ENCODE peak calls at places on chromosomes 2 and 18, in five cellular contexts. R, K, M, O and H are unnamed samples.

GRCh38 chr2:181305151-181306123 is 151.7 kb upstream of the ITGA4 start:
- DNase-seq in R (peak; percentile 57), K (peak; percentile 38), M (no peak), O (peak; percentile 62), H (no peak)

GRCh38 chr2:37189452-37190153 is 1.1 kb upstream of the SULT6B1 start:
- DNase-seq in R (no peak), K (no peak), M (no peak), O (no peak), H (no peak)

GRCh38 chr18:30920356-30920755 is 122.2 kb downstream of the DSC3 start:
- DNase-seq in R (no peak), K (no peak), M (no peak), O (no peak), H (no peak)

GRCh38 chr2:84741182-84741822 is 139.6 kb downstream of the TRABD2A start:
- DNase-seq in R (no peak), K (peak; percentile 47), M (no peak), O (no peak), H (no peak)

GRCh38 chr2:127175406-127175805 is 44.7 kb downstream of the CYP27C1 start:
- DNase-seq in R (peak; percentile 62), K (no peak), M (no peak), O (peak; percentile 69), H (peak; percentile 80)

GRCh38 chr2:38763226-38763625 is 12.1 kb upstream of the SRSF7 start:
- DNase-seq in R (no peak), K (no peak), M (no peak), O (no peak), H (no peak)

GRCh38 chr2:156458229-156458584 is 22.0 kb downstream of the GPD2 start:
- DNase-seq in R (no peak), K (no peak), M (no peak), O (no peak), H (no peak)

GRCh38 chr2:207928079-207928478 is 97.2 kb downstream of the PLEKHM3 start:
- DNase-seq in R (no peak), K (no peak), M (no peak), O (no peak), H (no peak)

GRCh38 chr18:46199515-46200147 is 95.4 kb downstream of the HAUS1 start:
- DNase-seq in R (no peak), K (no peak), M (no peak), O (no peak), H (no peak)

GRCh38 chr2:29108225-29108624 is 7.0 kb upstream of the CLIP4 start:
- DNase-seq in R (no peak), K (no peak), M (no peak), O (no peak), H (no peak)

GRCh38 chr2:36277876-36278523 is 77.6 kb upstream of the CRIM1 start:
- DNase-seq in R (no peak), K (no peak), M (no peak), O (no peak), H (no peak)

GRCh38 chr2:155301221-155301620 is 602.7 kb downstream of the KCNJ3 start:
- DNase-seq in R (no peak), K (no peak), M (no peak), O (no peak), H (no peak)

GRCh38 chr2:55102056-55102812 is 52.0 kb upstream of the RTN4 start:
- DNase-seq in R (no peak), K (no peak), M (no peak), O (no peak), H (no peak)

GRCh38 chr18:45324489-45325111 is 290.7 kb upstream of the SLC14A2 start:
- DNase-seq in R (no peak), K (no peak), M (peak; percentile 11), O (peak; percentile 55), H (peak; percentile 89)

GRCh38 chr2:64658269-64658668 is 4.6 kb upstream of the SERTAD2 start:
- DNase-seq in R (no peak), K (no peak), M (no peak), O (no peak), H (no peak)

GRCh38 chr2:64663402-64663801 is 9.7 kb upstream of the SERTAD2 start:
- DNase-seq in R (no peak), K (no peak), M (no peak), O (no peak), H (no peak)

GRCh38 chr2:64657416-64657815 is 3.7 kb upstream of the SERTAD2 start:
- DNase-seq in R (no peak), K (no peak), M (no peak), O (no peak), H (no peak)

GRCh38 chr2:64659252-64659651 is 5.5 kb upstream of the SERTAD2 start:
- DNase-seq in R (no peak), K (no peak), M (no peak), O (no peak), H (no peak)

DNA sequence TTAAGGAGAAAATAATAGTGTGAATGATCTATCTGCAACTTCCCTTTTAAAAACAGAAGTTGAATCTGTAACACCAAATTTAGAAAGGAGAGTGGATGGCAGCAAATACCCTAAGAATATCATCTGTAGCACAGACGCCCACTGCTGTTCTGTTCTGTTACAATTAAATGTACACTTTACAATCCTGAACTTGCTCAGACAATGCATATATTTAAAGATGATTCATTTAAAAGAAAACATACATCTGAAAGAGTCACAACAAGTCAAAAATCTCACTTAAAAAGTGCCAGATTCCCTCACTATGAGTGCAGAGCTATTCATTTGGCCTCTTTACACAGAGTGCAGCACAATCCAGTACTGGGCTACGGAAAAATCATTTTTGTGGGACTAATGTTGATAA is 8.1 kb upstream of the SERTAD2 start:
- DNase-seq in R (no peak), K (no peak), M (no peak), O (no peak), H (no peak)
- H3K4me3 ChIP-seq in R (no peak overlapping the region), K (no peak overlapping the region), M (no peak overlapping the region), O (no peak overlapping the region), H (no peak overlapping the region)

DNA sequence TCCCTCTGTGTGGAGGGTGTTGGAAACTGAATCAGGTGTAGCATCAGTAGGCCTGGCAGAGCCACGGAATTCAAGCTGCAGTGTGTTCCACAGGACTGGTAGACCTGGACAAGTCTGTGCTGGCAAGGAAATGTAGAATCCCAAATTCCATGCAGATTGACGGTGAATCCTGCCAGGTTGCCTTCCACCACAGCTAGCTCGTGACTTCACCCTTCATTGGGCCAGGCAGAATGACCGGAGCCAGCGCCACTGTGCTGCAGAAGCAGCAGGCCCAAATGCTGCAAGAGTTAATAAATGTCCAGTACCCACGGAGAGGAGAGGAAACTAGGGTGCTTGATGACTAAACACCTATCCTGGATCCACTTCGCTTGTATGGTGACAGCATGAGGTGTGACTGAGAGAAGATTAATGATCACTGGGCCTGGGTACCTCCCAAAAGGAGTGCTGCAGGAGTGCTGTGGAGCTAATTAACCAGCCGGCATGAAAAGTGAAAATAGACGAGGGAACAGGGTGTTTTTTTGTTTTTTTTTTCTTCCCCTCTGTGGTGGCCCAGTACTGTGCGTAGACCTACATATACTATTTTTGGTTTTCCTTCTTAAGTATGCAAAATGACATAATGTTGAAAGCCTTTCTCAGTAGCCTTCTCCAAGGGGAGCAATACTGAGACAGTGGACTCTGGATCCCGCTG is 122.2 kb downstream of the TANC1 start:
- DNase-seq in R (no peak), K (no peak), M (no peak), O (no peak), H (no peak)
- H3K4me1 ChIP-seq in R (peaks cover 100% of the 10 kb centered on the region), K (peaks cover 42% of the 10 kb centered on the region), M (no peaks in the 10 kb centered on the region), O (peaks cover 85% of the 10 kb centered on the region), H (no peaks in the 10 kb centered on the region)

DNA sequence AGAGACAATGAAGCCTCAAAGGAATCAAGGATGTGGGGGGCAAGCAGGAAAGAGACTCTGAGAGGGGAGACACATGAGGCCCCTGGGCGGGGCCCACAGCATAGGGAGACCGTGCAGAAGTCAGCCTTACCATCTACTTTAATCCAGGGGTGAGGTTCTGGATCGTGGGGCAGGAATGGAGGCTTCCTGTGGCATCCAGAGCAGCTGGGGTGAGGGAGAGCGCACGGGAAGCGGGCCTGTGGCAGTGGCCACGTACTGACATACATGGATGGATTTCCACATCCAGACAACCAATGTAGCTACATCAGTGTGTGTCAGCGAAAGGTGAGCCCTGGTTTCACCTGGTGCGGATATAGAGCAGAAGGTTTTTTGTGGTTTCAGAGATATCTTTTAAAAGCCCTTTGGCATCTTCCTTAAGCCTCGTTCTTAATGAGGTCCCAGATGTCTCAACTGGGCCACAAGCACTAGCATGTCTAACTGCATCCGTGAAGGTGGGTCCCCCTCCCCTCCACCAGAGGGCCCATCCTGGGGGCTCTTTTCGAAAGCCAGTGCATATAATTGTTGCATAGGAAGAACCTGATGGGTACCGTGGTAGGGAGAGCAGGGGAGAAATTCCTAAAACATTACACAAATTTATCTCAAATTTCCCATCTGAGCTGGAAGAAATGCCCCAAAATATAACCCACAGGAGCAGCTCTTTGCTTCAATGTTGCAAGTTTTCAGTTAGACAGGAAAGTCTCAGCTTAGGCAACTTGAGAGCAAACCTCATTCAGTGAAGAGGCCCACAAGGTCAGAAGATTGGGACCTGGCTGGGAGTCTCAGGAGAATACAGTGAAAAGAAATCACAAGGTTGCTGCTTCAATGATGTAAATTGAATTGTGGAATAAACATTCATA is 90.9 kb downstream of the SP3 start:
- DNase-seq in R (no peak), K (no peak), M (no peak), O (no peak), H (no peak)
- H3K4me3 ChIP-seq in R (no peak overlapping the region), K (no peak overlapping the region), M (no peak overlapping the region), O (no peak overlapping the region), H (no peak overlapping the region)

DNA sequence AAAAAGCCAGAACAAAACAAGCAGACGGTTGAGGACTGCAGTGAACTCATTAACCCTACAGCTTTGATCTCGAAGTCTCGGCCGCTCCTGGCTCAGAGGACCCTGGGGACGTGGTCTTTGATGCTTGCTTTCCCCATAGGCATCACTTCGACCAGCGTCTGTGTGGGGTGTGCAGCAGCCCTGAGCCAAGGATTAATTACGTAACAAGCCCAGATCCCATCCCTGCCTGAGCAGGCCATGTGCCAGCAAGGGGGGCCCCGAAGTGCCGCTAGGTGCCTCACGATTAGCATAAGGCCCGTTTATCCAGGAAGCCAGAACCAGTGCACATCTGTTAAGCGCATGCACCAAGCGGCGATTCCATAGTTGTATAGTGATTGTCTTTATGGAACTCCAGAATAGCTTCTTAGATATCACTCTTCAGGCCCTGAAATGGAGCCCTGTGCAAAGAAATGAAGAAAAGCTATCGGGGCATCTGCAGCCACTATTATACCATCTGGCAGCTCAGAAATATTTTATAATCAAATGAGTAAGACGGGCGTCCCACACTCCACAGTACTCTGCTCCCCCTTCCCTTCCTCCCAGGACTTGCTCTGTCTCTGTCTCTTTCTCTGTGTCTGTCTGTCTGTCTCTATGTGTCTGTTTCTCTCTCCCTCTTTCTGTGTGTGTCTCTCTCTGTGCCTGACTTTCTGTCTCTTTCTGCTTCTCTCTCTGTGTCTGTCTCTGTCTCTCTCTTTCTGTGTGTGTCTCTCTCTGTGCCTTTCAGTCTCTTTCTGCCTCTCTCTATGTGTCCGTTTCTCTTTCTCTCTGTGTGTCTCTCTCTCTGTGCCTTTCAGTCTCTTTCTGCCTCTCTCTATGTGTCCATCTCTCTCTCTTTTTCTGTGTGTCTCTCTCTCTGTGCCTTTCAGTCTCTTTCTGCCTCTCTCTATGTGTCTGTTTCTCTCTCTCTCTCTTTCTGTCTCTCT is 41.7 kb downstream of the HPCAL1 start:
- DNase-seq in R (no peak), K (no peak), M (no peak), O (no peak), H (no peak)
- H3K4me1 ChIP-seq in R (peaks cover 54% of the 10 kb centered on the region), K (peaks cover 63% of the 10 kb centered on the region), M (peaks cover 10% of the 10 kb centered on the region), O (peaks cover 7% of the 10 kb centered on the region), H (peaks cover 26% of the 10 kb centered on the region)

GRCh38 chr2:130334026-130334425 is 8.7 kb upstream of the IMP4 start:
- DNase-seq in R (no peak), K (no peak), M (no peak), O (no peak), H (no peak)

GRCh38 chr2:130336877-130337734 is 5.6 kb upstream of the IMP4 start:
- DNase-seq in R (peak; percentile 79), K (peak; percentile 46), M (peak; percentile 95), O (peak; percentile 84), H (peak; percentile 90)

GRCh38 chr2:130335226-130335625 is 7.5 kb upstream of the IMP4 start:
- DNase-seq in R (no peak), K (no peak), M (no peak), O (no peak), H (no peak)

GRCh38 chr2:130337735-130338325 is 4.9 kb upstream of the IMP4 start:
- DNase-seq in R (no peak), K (no peak), M (no peak), O (no peak), H (no peak)

GRCh38 chr2:130336150-130336876 is 6.4 kb upstream of the IMP4 start:
- DNase-seq in R (no peak), K (no peak), M (no peak), O (no peak), H (no peak)
- H3K4me3 ChIP-seq in R (no peak overlapping the region), K (no peak overlapping the region), M (peak overlapping the region; percentile 33), O (no peak overlapping the region), H (no peak overlapping the region)